ENCODE peak calls at places on chromosomes 3 and 15, in seven cellular contexts. Y, S, H, Z, G, E and A are unnamed samples. For H3K36me3, the result is how much of the 10 kb centered on the place peaks cover.

GRCh38 chr3:85397434-85397833 is 438.6 kb downstream of the CADM2 start:
- DNase-seq in Y (no peak), S (no peak), H (no peak), Z (no peak), G (no peak), E (no peak), A (no peak)

GRCh38 chr15:65183847-65184159 is 1.3 kb downstream of the CLPX start:
- DNase-seq in Y (no peak), S (no peak), H (no peak), Z (no peak), G (no peak), E (no peak), A (no peak)

GRCh38 chr15:38684461-38685000 is 119.9 kb upstream of the RASGRP1 start:
- DNase-seq in Y (no peak), S (no peak), H (no peak), Z (no peak), G (no peak), E (no peak), A (no peak)

GRCh38 chr3:169455472-169455871 is 208.0 kb downstream of the MECOM start:
- DNase-seq in Y (no peak), S (no peak), H (no peak), Z (no peak), G (no peak), E (no peak), A (no peak)

GRCh38 chr3:60316121-60316783 is 935.0 kb downstream of the FHIT start:
- DNase-seq in Y (no peak), S (no peak), H (no peak), Z (no peak), G (no peak), E (no peak), A (no peak)

GRCh38 chr3:160218141-160218540 is 7.1 kb upstream of the C3orf80 start:
- DNase-seq in Y (no peak), S (no peak), H (no peak), Z (no peak), G (no peak), E (no peak), A (no peak)

GRCh38 chr3:51974963-51975856 is at the start of gene ABHD14A:
- DNase-seq in Y (peak), S (no peak), H (peak), Z (no peak), G (peak), E (peak), A (peak)

GRCh38 chr3:120477826-120478225 is 27.0 kb upstream of the FSTL1 start:
- DNase-seq in Y (no peak), S (no peak), H (no peak), Z (no peak), G (no peak), E (no peak), A (no peak)

GRCh38 chr3:123157598-123158287 is 44.0 kb upstream of the SEC22A start:
- DNase-seq in Y (no peak), S (no peak), H (no peak), Z (no peak), G (peak), E (no peak), A (no peak)

GRCh38 chr3:59150039-59150438 is 100.2 kb upstream of the CFAP20DC start:
- DNase-seq in Y (peak), S (no peak), H (no peak), Z (peak), G (no peak), E (no peak), A (no peak)

GRCh38 chr3:59280113-59280512 is 230.3 kb upstream of the CFAP20DC start:
- DNase-seq in Y (no peak), S (no peak), H (no peak), Z (no peak), G (no peak), E (no peak), A (no peak)

GRCh38 chr3:187264051-187264450 is 27.5 kb downstream of the MASP1 start:
- DNase-seq in Y (no peak), S (no peak), H (no peak), Z (no peak), G (no peak), E (no peak), A (no peak)

GRCh38 chr3:197380786-197381185 is 82.4 kb upstream of the DLG1 start:
- DNase-seq in Y (no peak), S (no peak), H (no peak), Z (no peak), G (no peak), E (no peak), A (peak)

GRCh38 chr15:77111813-77112212 is 40.9 kb upstream of the TSPAN3 start:
- DNase-seq in Y (no peak), S (no peak), H (no peak), Z (no peak), G (no peak), E (no peak), A (no peak)

GRCh38 chr15:67098768-67099282 is 33.4 kb downstream of the SMAD3 start:
- DNase-seq in Y (no peak), S (no peak), H (no peak), Z (no peak), G (no peak), E (no peak), A (no peak)

GRCh38 chr3:97862582-97862981 is 40.8 kb downstream of the CRYBG3 start:
- DNase-seq in Y (no peak), S (no peak), H (no peak), Z (no peak), G (no peak), E (no peak), A (no peak)

GRCh38 chr15:101185336-101185735 is 66.5 kb downstream of the CHSY1 start:
- DNase-seq in Y (no peak), S (no peak), H (no peak), Z (no peak), G (no peak), E (no peak), A (no peak)

GRCh38 chr3:194399166-194399565 is at the start of gene GP5:
- DNase-seq in Y (no peak), S (no peak), H (no peak), Z (no peak), G (no peak), E (no peak), A (no peak)

GRCh38 chr3:194404365-194405140 is 5.5 kb upstream of the GP5 start:
- DNase-seq in Y (peak), S (no peak), H (peak), Z (peak), G (no peak), E (no peak), A (no peak)

GRCh38 chr3:194401346-194401745 is 2.3 kb upstream of the GP5 start:
- DNase-seq in Y (no peak), S (no peak), H (no peak), Z (no peak), G (no peak), E (no peak), A (no peak)

GRCh38 chr3:194399874-194400411 is 877 bp upstream of the GP5 start:
- DNase-seq in Y (no peak), S (no peak), H (no peak), Z (no peak), G (no peak), E (no peak), A (peak)

GRCh38 chr3:194401815-194402461 is 2.9 kb upstream of the GP5 start:
- DNase-seq in Y (no peak), S (no peak), H (no peak), Z (no peak), G (no peak), E (no peak), A (no peak)
- TF ChIP-seq POLR2AphosphoS5 in Y (peak), S (no peak), H (no peak), Z (no peak), G (no peak), E (no peak), A (no peak)

DNA sequence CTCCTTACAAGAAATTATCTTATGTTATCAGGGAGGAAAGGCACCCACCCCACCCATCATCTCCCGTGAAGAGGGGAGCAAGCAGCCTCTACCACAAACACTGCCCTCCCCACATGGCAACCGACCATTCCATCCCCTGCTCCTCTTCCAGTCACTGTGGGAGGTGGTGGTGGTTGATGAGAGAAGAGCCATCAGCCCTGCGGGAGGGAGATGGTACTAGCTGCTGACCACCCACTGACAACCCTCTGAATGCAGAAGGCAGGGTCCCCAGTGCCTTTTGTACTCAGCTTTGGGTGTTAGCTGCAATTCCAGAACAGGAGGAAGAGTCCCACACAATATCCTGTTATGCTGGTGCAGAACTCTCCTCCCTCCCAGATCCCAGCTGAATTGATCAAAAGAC is 15.4 kb upstream of the LOXL1 start:
- DNase-seq in Y (no peak), S (no peak), H (no peak), Z (no peak), G (no peak), E (no peak), A (peak)
- H3K27ac ChIP-seq in Y (no peak), S (no peak), H (no peak), Z (no peak), G (no peak), E (no peak), A (no peak)

GRCh38 chr3:195908439-195909293 is at the start of gene TNK2:
- DNase-seq in Y (peak), S (no peak), H (peak), Z (no peak), G (peak), E (no peak), A (peak)
- H3K36me3 ChIP-seq in Y (under half), S (under half), H (under half), Z (under half), G (under half), E (under half), A (under half)

DNA sequence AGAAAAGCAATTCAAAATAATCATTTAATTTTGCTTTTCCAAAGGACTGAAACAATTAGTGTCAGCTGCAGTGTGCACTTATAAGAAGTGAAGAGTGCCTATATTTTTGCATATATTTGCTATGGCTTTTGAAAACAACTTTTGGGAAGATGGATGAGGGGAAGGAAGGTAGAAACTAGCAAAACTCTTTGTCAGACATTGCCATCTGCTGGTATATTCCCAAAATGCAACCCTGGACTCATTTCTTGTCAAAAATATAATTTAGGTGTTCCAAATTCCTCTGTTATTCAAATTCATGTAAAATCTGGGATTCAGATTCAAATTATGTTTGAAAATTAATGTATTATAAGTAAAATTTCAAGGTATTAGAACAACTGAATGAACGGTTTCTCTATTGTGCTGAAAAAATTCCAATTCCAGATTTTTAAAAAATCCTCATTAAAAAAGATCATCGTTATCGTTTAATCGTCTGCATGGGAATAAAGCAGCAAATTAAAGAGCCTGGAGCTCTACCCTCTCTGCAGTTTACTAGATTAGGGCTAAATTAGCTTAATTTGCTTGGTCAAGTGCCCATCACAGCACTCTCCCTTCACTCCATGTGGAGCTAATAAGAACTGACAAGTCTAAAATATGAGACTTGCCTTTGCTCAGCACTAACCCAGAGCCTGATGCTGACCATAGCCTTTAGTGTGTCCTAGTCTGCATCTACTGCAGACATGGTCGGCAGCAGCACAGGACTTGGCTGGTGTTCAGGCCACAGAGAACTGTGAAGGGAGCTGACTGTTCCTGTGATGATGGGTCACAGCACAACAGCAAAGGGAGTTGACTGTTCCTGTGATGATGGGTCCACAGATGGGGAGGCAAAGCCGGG is 67.9 kb upstream of the MITF start:
- DNase-seq in Y (peak), S (no peak), H (no peak), Z (peak), G (no peak), E (no peak), A (no peak)
- TF ChIP-seq POLR2AphosphoS5 in Y (no peak), S (no peak), H (no peak), Z (no peak), G (no peak), E (no peak), A (no peak)

GRCh38 chr3:136378011-136378410 is 127.9 kb downstream of the PCCB start:
- DNase-seq in Y (no peak), S (no peak), H (no peak), Z (no peak), G (no peak), E (no peak), A (no peak)

GRCh38 chr3:136381051-136381450 is 130.9 kb downstream of the PCCB start:
- DNase-seq in Y (no peak), S (no peak), H (no peak), Z (no peak), G (no peak), E (no peak), A (no peak)

GRCh38 chr3:136380530-136380929 is 130.4 kb downstream of the PCCB start:
- DNase-seq in Y (no peak), S (no peak), H (no peak), Z (no peak), G (no peak), E (no peak), A (no peak)

DNA sequence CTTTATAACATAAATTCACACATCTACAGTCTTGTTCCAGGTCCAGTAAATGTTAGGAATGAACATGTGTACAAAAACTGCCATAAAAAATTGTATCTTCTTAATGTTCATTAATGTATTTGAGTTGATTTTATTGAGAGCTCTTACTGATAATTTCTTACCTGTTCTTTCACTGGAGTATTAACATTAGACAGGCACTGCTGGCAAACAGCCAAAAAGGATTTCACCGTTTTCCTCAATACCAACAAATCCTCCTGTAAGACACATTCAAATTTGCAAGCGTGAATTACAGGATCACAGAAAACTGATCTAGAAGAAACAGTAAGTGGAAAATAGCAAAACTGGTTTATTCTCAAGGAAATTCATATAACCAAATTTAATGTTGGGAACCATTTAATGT is 127.4 kb downstream of the PCCB start:
- DNase-seq in Y (no peak), S (no peak), H (no peak), Z (no peak), G (no peak), E (no peak), A (no peak)
- H3K27ac ChIP-seq in Y (no peak), S (no peak), H (no peak), Z (no peak), G (no peak), E (no peak), A (no peak)

GRCh38 chr15:92953997-92954396 is 53.9 kb downstream of the CHD2 start:
- DNase-seq in Y (no peak), S (no peak), H (no peak), Z (no peak), G (no peak), E (no peak), A (no peak)
- H3K36me3 ChIP-seq in Y (half or more), S (half or more), H (under half), Z (half or more), G (half or more), E (under half), A (half or more)

DNA sequence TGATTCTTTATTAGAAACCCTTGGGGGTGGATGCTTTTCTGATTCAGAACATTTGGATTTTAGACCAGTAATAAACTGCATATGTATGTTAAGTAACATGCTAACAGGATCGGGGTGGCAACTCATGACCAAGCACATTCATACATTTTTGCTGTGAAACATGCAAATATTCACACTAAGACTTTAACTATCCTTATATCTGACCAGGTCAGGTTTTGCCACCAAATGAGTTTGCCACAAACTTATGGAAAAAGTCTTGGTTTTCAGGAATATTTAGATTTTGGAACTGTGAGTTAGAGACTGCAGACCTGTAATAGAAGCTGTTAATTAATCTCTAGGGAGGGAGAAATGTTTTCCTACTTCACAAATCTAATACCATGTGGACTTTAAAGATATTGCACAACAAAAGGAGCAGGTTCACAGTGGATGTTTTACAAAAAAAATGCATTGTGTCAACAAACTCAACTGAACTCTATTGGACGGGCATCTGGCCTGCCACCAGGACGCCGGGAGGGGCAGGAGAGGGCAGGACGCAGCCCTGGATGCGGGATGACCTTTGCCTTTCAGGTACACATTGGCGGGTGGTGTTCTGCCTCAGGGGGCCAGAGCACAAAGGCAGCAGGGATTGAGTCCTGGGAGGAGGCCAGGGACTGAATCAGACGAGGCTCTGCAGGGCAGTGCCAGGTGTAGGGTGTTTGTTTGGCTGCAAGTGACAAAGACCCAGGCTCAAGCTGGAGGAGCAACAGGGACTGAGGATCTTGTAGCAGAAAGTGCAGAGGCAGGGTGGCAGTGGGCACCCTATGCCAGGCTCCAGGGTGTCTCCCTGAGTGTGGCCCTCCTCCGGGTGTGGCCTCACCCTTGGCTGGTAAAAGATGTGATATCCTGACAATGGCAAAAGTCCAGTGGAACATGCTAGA is 30.1 kb upstream of the KLF13 start:
- DNase-seq in Y (no peak), S (no peak), H (peak), Z (no peak), G (peak), E (peak), A (peak)
- TF ChIP-seq POLR2AphosphoS5 in Y (no peak), S (peak), H (no peak), Z (no peak), G (peak), E (no peak), A (no peak)